ENCODE peak calls at places on chromosomes 3 and 15, in five cellular contexts. K, E, B, F and J are unnamed samples.

GRCh38 chr3:4417449-4417848 is 49.6 kb downstream of the SUMF1 start:
- DNase-seq in K (no peak), E (no peak), B (no peak), F (no peak), J (peak; percentile 19)

GRCh38 chr15:69094124-69095030 is 66.1 kb upstream of the GLCE start:
- DNase-seq in K (no peak), E (no peak), B (no peak), F (no peak), J (no peak)

GRCh38 chr15:31897746-31898145 is 132.6 kb upstream of the CHRNA7 start:
- DNase-seq in K (no peak), E (no peak), B (no peak), F (no peak), J (no peak)

GRCh38 chr15:66386204-66387123 is at the start of gene MAP2K1:
- DNase-seq in K (peak; percentile 98), E (peak; percentile 97), B (peak; percentile 99), F (peak; percentile 90), J (peak; percentile 99)

GRCh38 chr3:135908225-135908624 is 57.3 kb upstream of the PPP2R3A start:
- DNase-seq in K (no peak), E (peak; percentile 55), B (no peak), F (peak; percentile 10), J (no peak)

GRCh38 chr3:143090486-143090885 is 29.1 kb upstream of the CHST2 start:
- DNase-seq in K (no peak), E (no peak), B (peak; percentile 51), F (no peak), J (no peak)

GRCh38 chr15:68383161-68384074 is 48.5 kb downstream of the ITGA11 start:
- DNase-seq in K (peak; percentile 69), E (peak; percentile 26), B (peak; percentile 9), F (peak; percentile 36), J (peak; percentile 11)

GRCh38 chr3:52681610-52682009 is 4.1 kb downstream of the PBRM1 start:
- DNase-seq in K (no peak), E (no peak), B (no peak), F (no peak), J (no peak)

GRCh38 chr3:46671541-46672348 is 21.7 kb downstream of the ALS2CL start:
- DNase-seq in K (no peak), E (no peak), B (peak; percentile 19), F (no peak), J (peak; percentile 12)

DNA sequence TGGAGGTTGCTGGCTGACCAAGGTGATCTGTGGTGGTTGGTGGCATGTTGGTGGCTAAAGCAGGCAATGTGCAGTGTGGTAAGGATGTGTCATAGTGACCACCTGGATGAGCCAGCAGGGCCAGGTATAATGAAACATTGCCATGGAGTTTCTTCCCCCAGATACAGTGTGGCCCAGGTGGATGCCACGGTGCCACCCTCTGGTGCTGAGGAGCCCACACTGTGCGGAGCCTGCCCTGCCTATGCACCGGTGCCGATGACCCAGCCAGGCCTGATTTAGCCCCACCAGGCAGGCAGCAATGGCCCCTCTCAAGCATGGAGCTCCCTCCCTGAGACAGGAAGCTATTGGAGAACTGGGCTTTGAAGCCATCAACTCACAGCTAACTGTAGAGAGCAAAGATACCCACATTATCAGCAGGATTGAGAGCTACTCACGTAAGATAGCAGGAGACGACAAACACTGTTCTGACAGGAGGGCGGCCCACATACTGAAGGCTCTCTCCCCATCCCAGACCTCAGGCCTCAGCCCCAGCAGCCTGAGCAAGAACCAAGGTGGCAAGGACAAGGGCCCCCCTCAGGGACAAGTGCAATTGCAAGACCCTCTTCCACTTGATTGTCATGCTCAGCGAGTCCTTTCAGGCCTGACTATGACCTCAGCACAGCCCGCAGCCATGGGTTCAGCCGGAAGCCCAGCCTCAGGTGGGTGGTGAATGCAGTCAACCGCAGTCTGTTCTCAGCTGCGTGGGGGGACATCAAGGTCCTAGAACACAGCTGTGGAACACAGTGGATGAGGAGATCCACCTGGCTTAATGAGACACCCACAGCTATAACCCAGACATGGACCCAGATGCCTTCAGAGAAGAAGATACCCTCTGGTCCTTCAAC is 82.8 kb upstream of the CDV3 start:
- DNase-seq in K (no peak), E (no peak), B (no peak), F (no peak), J (no peak)
- TF ChIP-seq POLR2A in K (no peak), E (no peak), B (no peak), F (no peak), J (no peak)

DNA sequence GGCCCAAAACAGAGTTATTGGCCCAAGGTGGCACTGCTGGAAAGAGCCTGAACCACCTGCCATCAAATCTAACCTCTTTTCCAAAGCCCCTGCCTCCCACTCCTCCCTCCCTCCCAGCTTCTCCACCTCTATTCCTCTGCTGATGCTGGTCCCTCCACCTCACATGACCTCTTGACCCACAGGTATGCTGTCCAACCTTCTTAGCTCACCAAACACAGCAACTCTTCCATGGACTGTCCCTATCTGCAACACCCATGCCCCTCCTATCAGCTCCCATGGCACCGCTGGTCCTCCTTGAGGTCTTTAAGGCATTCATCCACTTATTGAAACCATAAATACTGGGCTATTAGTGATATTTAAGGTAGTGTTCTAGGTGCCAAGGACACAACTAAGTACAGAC is 12.6 kb downstream of the NUP210 start:
- DNase-seq in K (no peak), E (no peak), B (no peak), F (no peak), J (no peak)
- TF ChIP-seq POLR2A in K (no peak), E (no peak), B (no peak), F (no peak), J (no peak)

GRCh38 chr3:94937980-94938379 is 875.1 kb downstream of the NSUN3 start:
- DNase-seq in K (no peak), E (no peak), B (peak; percentile 19), F (no peak), J (no peak)
- TF ChIP-seq POLR2A in K (no peak), E (no peak), B (no peak), F (no peak), J (no peak)

DNA sequence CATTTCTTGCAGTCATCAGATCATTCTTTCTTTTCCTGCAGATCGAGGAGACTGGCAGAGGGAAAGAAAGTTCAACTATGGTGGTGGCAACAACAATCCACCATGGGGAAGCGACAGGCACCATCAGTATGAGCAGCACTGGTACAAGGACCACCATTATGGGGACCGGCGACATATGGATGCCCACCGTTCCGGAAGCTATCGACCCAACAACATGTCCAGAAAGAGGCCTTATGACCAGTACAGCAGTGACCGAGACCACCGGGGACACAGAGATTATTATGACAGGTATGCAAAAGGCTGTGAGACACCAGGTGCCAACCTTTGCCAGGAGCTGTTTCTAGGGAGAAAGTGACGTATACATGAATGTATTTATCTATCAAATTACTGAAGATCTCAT is 69.0 kb downstream of the RGMA start:
- DNase-seq in K (no peak), E (no peak), B (no peak), F (no peak), J (no peak)
- TF ChIP-seq POLR2A in K (no peak), E (no peak), B (no peak), F (no peak), J (no peak)